ENCODE peak calls at places on chromosomes 5 and 9, in five cellular contexts. W is neuronal stem cell, Z is DND-41, I is IMR-90, N is SK-N-SH. Q is an unnamed sample.

GRCh38 chr9:120783611-120784047 is 9.6 kb downstream of the FBXW2 start:
- DNase-seq in N (no peak), W (no peak), Z (no peak), I (peak; percentile 38), Q (peak; percentile 41)

GRCh38 chr9:4349841-4350418 is 50.1 kb upstream of the GLIS3 start:
- DNase-seq in W (no peak), I (no peak), Z (no peak), N (no peak), Q (no peak)

GRCh38 chr5:101942321-101942882 is 353.7 kb downstream of the SLCO4C1 start:
- DNase-seq in I (no peak), Z (peak; percentile 10), W (peak; percentile 51), N (peak; percentile 27), Q (no peak)

GRCh38 chr9:125272697-125273096 is 11.1 kb downstream of the GAPVD1 start:
- DNase-seq in I (peak; percentile 61), Z (no peak), W (no peak), N (no peak), Q (no peak)

GRCh38 chr9:115106642-115107041 is 11.3 kb downstream of the TNC start:
- DNase-seq in W (no peak), Z (no peak), I (peak; percentile 60), N (no peak), Q (peak; percentile 67)

GRCh38 chr5:170275376-170275994 is 22.1 kb downstream of the LCP2 start:
- DNase-seq in Z (no peak), I (no peak), W (no peak), N (no peak), Q (no peak)

GRCh38 chr5:68149189-68149588 is 66.4 kb upstream of the PIK3R1 start:
- DNase-seq in W (no peak), N (no peak), I (peak; percentile 83), Z (no peak), Q (peak; percentile 89)

GRCh38 chr5:68680376-68680775 is 413.4 kb upstream of the SLC30A5 start:
- DNase-seq in Z (no peak), W (no peak), I (no peak), N (no peak), Q (no peak)

GRCh38 chr9:121289554-121290370 is 21.8 kb downstream of the GSN start:
- DNase-seq in Z (no peak), I (no peak), N (no peak), W (no peak), Q (no peak)

GRCh38 chr5:160747963-160748362 is 104.0 kb downstream of the ATP10B start:
- DNase-seq in Z (peak; percentile 90), W (peak; percentile 44), N (no peak), I (no peak), Q (no peak)

DNA sequence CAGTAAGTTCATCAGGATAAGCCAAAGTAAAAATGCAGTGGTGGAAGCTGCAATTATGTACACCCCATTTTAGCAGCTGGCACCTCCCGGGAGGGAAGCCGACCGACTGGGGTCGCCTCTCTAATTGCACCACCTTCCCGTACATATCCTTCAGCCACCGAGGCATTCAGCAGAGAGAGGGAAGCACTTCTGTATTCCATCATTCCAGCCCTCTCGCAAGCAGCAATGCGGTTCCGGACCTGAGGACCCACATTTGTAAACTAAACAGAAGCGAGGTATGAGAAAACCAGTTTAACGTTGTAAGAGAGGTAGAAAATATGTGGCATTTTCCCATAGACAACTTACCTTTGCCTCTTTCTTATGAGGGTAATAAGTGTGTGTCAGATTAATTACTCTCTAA is 123.7 kb upstream of the RETREG1 start:
- DNase-seq in W (no peak), Z (no peak), I (no peak), N (no peak), Q (no peak)
- H3K4me2 ChIP-seq in W (peak overlapping the region; percentile 59), Z (no peak overlapping the region), I (no peak overlapping the region), N (no peak overlapping the region), Q (peak overlapping the region; percentile 12)

GRCh38 chr5:124655943-124656459 is 90.4 kb downstream of the ZNF608 start:
- DNase-seq in Z (no peak), I (peak; percentile 94), W (no peak), N (peak; percentile 57), Q (peak; percentile 91)
- H3K4me1 ChIP-seq in Z (peaks cover 29% of the 10 kb centered on the region), I (peaks cover 29% of the 10 kb centered on the region), W (peaks cover 49% of the 10 kb centered on the region), N (peaks cover 71% of the 10 kb centered on the region), Q (peaks cover 54% of the 10 kb centered on the region)

DNA sequence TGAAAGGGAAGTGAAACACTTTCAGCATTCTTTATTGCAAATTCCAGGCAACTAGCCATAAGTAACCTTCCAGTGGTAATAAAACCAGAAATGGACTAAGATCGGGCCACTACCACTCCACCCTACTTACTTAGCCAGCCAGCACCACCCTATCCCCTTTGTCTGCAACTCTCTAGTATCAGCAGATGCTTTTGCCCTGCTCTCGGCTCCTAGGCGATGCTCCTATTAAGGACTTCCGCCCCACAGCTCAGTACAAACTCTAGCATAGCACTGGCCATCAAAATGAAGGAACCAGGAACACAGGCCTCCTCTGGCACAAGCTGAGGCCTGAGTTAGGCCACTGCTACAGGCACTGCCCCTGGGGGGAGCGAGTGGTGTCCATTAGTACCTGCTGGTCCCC is 81.2 kb downstream of the GLDC start:
- DNase-seq in N (no peak), I (no peak), Z (no peak), W (no peak), Q (peak; percentile 47)
- H3K9ac ChIP-seq in N (no peak overlapping the region), I (no peak overlapping the region), Z (no peak overlapping the region), W (no peak overlapping the region), Q (no peak overlapping the region)

DNA sequence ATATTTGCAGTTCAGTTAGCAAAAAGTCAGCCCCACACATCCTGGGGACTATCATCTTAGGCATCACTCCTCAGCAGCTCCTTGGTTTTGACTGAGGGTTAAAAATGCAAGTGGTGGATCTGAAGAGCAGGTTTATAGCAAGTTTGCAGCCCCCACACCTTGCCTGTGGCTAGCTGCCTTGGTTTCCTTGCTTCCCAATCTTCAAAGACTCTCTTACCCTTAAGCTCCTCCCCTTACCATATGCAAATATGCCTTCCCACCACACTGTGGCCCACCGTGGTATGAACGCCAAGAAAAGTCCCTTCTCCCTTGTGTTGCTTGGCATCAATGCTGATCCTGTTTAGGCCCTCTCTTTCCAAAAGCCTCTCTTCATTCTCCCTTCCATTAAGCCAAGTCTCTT is 45.0 kb upstream of the AGXT2 start:
- DNase-seq in Z (peak; percentile 9), W (no peak), N (no peak), I (no peak), Q (no peak)
- H3K4me2 ChIP-seq in Z (no peak overlapping the region), W (no peak overlapping the region), N (no peak overlapping the region), I (no peak overlapping the region), Q (no peak overlapping the region)

DNA sequence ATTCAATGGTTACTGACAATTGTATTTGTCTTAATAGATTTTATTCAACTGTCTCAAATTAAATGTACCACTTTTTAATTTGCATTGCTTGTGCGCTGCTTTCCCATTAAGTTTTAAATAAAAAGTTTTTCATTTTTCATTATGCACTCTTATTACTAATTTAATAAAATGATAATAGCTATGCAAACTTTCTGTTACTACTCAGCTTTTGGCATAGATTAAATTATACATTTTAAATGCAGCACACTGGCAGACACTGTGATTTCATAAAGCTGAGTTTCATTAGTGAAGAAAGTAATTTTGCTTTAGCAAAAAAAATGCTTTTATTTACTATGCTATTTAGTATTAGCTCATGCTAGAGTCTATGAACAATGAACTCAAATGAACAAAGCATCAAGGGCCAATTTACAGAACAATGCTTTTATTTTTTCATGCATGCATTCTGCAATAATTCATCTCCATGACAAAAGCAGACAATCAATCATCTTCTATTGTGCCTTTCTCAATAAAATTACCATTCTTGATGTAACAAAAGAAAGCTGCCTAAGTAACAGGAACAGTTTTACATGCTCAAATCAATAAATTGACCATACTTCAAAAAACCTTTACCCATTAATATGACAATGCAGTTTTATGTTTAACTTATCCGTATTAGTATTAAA is 595.2 kb upstream of the ARRDC3 start:
- DNase-seq in I (no peak), W (no peak), N (no peak), Z (no peak), Q (no peak)
- H3K4me1 ChIP-seq in I (no peaks in the 10 kb centered on the region), W (no peaks in the 10 kb centered on the region), N (peaks cover 4% of the 10 kb centered on the region), Z (no peaks in the 10 kb centered on the region), Q (no peaks in the 10 kb centered on the region)

DNA sequence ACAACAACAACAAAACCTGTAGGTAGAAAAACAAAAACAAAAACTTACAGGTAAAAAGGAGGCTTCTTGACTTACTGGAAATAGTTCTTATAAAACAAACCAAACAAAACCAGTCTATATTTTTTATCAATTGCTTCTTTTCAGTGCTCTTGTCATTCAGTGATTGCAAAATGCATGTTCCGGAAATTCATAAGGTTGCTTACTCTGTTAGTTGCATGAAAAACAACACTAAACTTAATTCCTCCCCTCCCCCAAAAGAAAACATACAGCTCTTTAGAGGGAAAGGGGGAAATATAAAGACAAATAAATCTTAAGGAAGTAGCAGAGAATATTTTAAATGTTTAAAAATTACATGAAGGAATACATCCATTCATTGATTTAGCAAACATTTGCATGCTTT is 19.1 kb downstream of the CPEB4 start:
- DNase-seq in I (no peak), Z (no peak), N (no peak), W (no peak), Q (no peak)
- H3K9ac ChIP-seq in I (no peak overlapping the region), Z (no peak overlapping the region), N (no peak overlapping the region), W (no peak overlapping the region), Q (no peak overlapping the region)

DNA sequence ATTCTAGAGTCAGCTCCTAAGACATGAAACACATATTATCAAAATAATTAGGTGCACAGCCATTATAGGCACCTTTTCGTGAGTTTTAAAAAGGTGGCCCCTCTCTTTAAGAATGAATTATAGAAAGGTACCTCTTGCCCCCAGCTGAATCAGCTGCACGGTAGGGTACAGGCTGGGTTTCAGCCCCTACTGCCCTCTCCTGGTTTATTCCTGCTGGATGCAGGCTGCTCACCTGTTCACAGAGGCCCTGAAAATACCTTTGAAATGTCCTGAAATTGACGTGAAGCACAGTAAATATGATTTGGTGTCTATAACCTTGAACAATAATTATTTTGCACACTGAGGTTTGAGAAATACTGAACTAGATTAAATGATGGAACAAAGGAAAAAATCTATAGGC is 504.8 kb upstream of the SGCD start:
- DNase-seq in N (peak; percentile 3), I (no peak), Z (no peak), W (no peak), Q (no peak)
- H3K4me2 ChIP-seq in N (no peak overlapping the region), I (no peak overlapping the region), Z (no peak overlapping the region), W (no peak overlapping the region), Q (no peak overlapping the region)

GRCh38 chr9:99135498-99135897 is 30.6 kb downstream of the TGFBR1 start:
- DNase-seq in N (no peak), W (no peak), Z (no peak), I (no peak), Q (no peak)

GRCh38 chr9:99138424-99139284 is 33.7 kb downstream of the TGFBR1 start:
- DNase-seq in N (no peak), W (no peak), I (no peak), Z (no peak), Q (no peak)

GRCh38 chr9:99133145-99133544 is 28.2 kb downstream of the TGFBR1 start:
- DNase-seq in N (no peak), I (no peak), Z (no peak), W (no peak), Q (no peak)

GRCh38 chr9:99137225-99137624 is 32.3 kb downstream of the TGFBR1 start:
- DNase-seq in W (no peak), N (no peak), Z (no peak), I (no peak), Q (no peak)

GRCh38 chr9:99134893-99135341 is 30.0 kb downstream of the TGFBR1 start:
- DNase-seq in W (no peak), Z (peak; percentile 33), I (peak; percentile 78), N (no peak), Q (peak; percentile 84)
- H3K4me1 ChIP-seq in W (no peaks in the 10 kb centered on the region), Z (no peaks in the 10 kb centered on the region), I (peaks cover 7% of the 10 kb centered on the region), N (no peaks in the 10 kb centered on the region), Q (peaks cover 8% of the 10 kb centered on the region)